ENCODE peak calls at places on chromosomes 5 and 9, in five cellular contexts. F is uterus, Q is omental fat pad, O is cardiac fibroblast, U is tibial artery. V is an unnamed sample.

GRCh38 chr9:135673941-135674340 is 10.8 kb downstream of the LCN9 start:
- DNase-seq in U (no peak), O (no peak), Q (no peak), F (no peak), V (no peak)

GRCh38 chr5:111278824-111279504 is 54.8 kb downstream of the CAMK4 start:
- DNase-seq in F (no peak), U (peak; percentile 38), O (peak; percentile 66), Q (peak; percentile 59), V (peak; percentile 25)

GRCh38 chr5:179294891-179295777 is 50.1 kb downstream of the ADAMTS2 start:
- DNase-seq in O (peak; percentile 70), Q (no peak), F (no peak), U (peak; percentile 58), V (no peak)

GRCh38 chr5:168357881-168358280 is 66.4 kb downstream of the WWC1 start:
- DNase-seq in U (no peak), F (no peak), O (no peak), Q (no peak), V (no peak)

GRCh38 chr5:76111510-76112174 is 28.5 kb downstream of the SV2C start:
- DNase-seq in O (no peak), Q (no peak), F (no peak), U (no peak), V (no peak)

GRCh38 chr9:37859043-37859442 is 44.9 kb downstream of the SLC25A51 start:
- DNase-seq in F (no peak), Q (no peak), U (no peak), O (peak; percentile 33), V (no peak)

GRCh38 chr5:56160723-56161445 is 72.2 kb downstream of the ANKRD55 start:
- DNase-seq in U (no peak), F (no peak), Q (no peak), O (no peak), V (no peak)

GRCh38 chr5:79086116-79086515 is 16.5 kb downstream of the BHMT2 start:
- DNase-seq in O (no peak), F (no peak), Q (no peak), U (no peak), V (no peak)

GRCh38 chr9:90953200-90953599 is 151.6 kb downstream of the SYK start:
- DNase-seq in O (no peak), U (no peak), Q (no peak), F (no peak), V (no peak)

GRCh38 chr9:110106698-110107097 is 101.3 kb downstream of the C9orf152 start:
- DNase-seq in U (no peak), O (no peak), Q (no peak), F (no peak), V (no peak)

GRCh38 chr5:143427122-143427735 is 23.7 kb upstream of the NR3C1 start:
- DNase-seq in O (no peak), Q (no peak), F (no peak), U (no peak), V (no peak)

GRCh38 chr5:66246621-66247020 is 102.5 kb downstream of the SREK1 start:
- DNase-seq in F (no peak), O (peak; percentile 22), U (no peak), Q (no peak), V (no peak)

GRCh38 chr5:10788358-10788757 is 27.3 kb upstream of the DAP start:
- DNase-seq in F (no peak), Q (no peak), O (no peak), U (no peak), V (no peak)

GRCh38 chr5:129541648-129542251 is 81.7 kb downstream of the ADAMTS19 start:
- DNase-seq in Q (no peak), F (no peak), O (peak; percentile 11), U (no peak), V (no peak)

GRCh38 chr5:150485770-150486401 is 22.0 kb upstream of the NDST1 start:
- DNase-seq in Q (no peak), O (peak; percentile 66), U (peak; percentile 67), F (peak; percentile 69), V (no peak)

DNA sequence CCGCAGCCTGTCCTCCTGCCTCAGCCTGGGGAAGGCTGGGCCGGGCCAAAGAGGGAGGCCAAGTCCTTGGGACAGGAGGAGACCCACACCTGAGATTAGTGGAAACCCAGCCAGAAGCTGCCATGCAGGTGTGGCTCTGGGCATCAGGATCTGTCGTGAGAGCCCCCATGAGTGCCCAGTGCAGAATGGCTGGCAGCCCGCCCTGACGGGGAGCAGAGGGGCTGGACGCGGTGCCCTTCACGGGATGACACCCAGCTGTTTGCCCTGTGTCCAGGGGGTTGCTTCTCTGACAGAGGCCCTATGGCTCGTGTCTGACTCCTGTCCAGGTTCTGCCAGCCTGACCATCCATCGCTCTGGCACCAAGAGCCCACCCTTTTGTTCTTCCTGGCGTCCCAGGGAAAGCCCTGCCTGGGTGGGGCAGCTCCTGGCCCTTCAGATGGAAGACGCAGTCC is 8.5 kb downstream of the DIPK1B start:
- DNase-seq in O (no peak), Q (no peak), F (no peak), U (no peak), V (no peak)
- TF ChIP-seq CTCF in O (no peak), Q (no peak), F (no peak), U (no peak), V (no peak)

GRCh38 chr5:35213608-35214007 is 16.7 kb downstream of the PRLR start:
- DNase-seq in U (no peak), O (peak; percentile 26), Q (no peak), F (no peak), V (no peak)
- TF ChIP-seq CTCF in U (no peak), O (no peak), Q (no peak), F (no peak), V (no peak)

GRCh38 chr9:5269249-5269715 is 35.2 kb downstream of the RLN2 start:
- DNase-seq in U (no peak), O (peak; percentile 61), Q (no peak), F (no peak), V (no peak)
- TF ChIP-seq CTCF in U (no peak), O (no peak), Q (no peak), F (no peak), V (no peak)

GRCh38 chr9:128554155-128554862 is 1.9 kb downstream of the SPTAN1 start:
- DNase-seq in O (peak; percentile 94), F (peak; percentile 76), Q (peak; percentile 44), U (peak; percentile 66), V (no peak)
- TF ChIP-seq CTCF in O (no peak), F (no peak), Q (no peak), U (no peak), V (no peak)

GRCh38 chr5:148844433-148845279 is 18.2 kb downstream of the ADRB2 start:
- DNase-seq in U (no peak), O (no peak), Q (no peak), F (no peak), V (peak; percentile 69)
- TF ChIP-seq CTCF in U (no peak), O (no peak), Q (no peak), F (no peak), V (peak; percentile 53)

GRCh38 chr5:135493406-135494180 is 41.4 kb upstream of the TIFAB start:
- DNase-seq in Q (no peak), F (no peak), U (peak; percentile 46), O (peak; percentile 84), V (peak; percentile 1)

GRCh38 chr5:135490245-135491037 is 38.3 kb upstream of the TIFAB start:
- DNase-seq in O (peak; percentile 20), F (no peak), Q (no peak), U (no peak), V (no peak)

GRCh38 chr5:135491552-135492318 is 39.6 kb upstream of the TIFAB start:
- DNase-seq in O (no peak), F (no peak), U (no peak), Q (no peak), V (no peak)

GRCh38 chr5:135491038-135491551 is 38.9 kb upstream of the TIFAB start:
- DNase-seq in O (no peak), Q (no peak), F (no peak), U (no peak), V (no peak)

GRCh38 chr5:135492319-135492626 is 40.1 kb upstream of the TIFAB start:
- DNase-seq in U (no peak), F (no peak), Q (no peak), O (no peak), V (peak; percentile 5)
- TF ChIP-seq CTCF in U (no peak), F (no peak), Q (no peak), O (no peak), V (no peak)

GRCh38 chr9:124870723-124871122 is 8.8 kb downstream of the ARPC5L start:
- DNase-seq in U (no peak), O (no peak), F (no peak), Q (no peak), V (peak; percentile 33)

GRCh38 chr9:124871156-124871561 is 9.2 kb downstream of the ARPC5L start:
- DNase-seq in U (no peak), O (no peak), Q (no peak), F (no peak), V (no peak)

GRCh38 chr9:124869986-124870560 is 8.1 kb downstream of the ARPC5L start:
- DNase-seq in F (peak; percentile 46), Q (peak; percentile 44), U (no peak), O (peak; percentile 52), V (peak; percentile 90)

GRCh38 chr9:124869466-124869985 is 7.6 kb downstream of the ARPC5L start:
- DNase-seq in O (no peak), Q (no peak), U (no peak), F (no peak), V (no peak)

GRCh38 chr9:124868511-124869465 is 6.9 kb downstream of the ARPC5L start:
- DNase-seq in F (peak; percentile 77), U (peak; percentile 77), O (peak; percentile 84), Q (peak; percentile 65), V (peak; percentile 92)
- TF ChIP-seq CTCF in F (no peak), U (no peak), O (no peak), Q (no peak), V (no peak)

DNA sequence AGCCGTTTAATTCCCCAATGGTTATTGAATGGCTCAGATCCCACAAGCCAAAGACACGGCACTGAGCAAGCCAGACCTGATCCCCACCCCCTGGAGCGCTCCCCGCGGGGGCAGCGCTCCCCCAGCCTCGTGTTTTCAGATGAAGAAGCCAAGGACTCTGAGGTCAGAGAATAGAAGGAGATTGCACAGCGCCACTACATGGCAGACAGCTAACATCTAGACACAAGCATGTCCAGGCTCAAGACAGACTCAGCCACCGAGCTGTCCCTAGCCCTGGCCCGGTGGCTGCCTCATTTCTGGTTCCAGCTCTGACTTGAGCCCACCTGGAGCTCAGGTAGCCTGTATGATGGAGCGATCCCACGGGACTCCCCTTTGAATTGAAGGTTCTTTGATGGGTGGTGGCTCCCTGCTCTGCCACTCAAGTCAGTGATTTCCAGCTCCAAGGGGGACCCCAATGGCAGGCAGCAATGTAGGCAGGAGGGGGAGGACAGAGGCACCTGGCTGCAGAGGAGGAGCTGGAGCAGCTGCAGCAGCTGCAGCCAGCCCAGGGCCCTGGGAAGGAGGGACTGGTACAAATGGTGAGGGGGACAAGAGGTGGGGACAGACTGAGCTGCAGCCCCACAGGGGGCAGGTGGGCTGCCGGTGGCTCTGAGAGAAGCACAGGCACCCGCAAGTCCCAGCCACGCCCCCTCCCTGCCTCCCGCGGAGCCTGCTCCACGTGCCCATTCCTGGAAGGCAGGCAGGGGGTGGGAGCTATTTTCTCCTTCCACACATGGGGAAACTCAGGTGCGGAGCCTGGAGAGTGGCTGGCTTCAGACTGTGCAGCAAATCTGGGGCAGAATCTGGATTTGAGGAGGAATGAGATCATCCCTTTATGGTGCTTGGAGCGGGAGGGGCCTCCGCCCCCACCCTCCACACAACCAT is 40.2 kb downstream of the NTNG2 start:
- DNase-seq in O (no peak), Q (no peak), F (no peak), U (no peak), V (no peak)
- TF ChIP-seq CTCF in O (no peak), Q (no peak), F (no peak), U (no peak), V (no peak)

V was measured in natural killer cell.